ENCODE peak calls at places on chromosomes 4 and X, in eight cellular contexts. One of them, this sample, is unnamed.
A peak's percentile ranks its signal among the peaks of the same experiment; 100 is the strongest.

GRCh38 chr4:3875466-3875865 is 109.3 kb downstream of the ADRA2C start:
- DNase-seq in SK-N-SH: no peak
- DNase-seq in stimulated activated CD4-positive, alpha-beta T cell treated with anti-CD3 and anti-CD28 coated beads, Interleukin-15, amount 100 ng/mL, for 48 hours: no peak
- DNase-seq in Calu3: no peak
- DNase-seq in GM19239: no peak
- DNase-seq in endothelial cell: no peak
- DNase-seq in stimulated activated naive CD8-positive, alpha-beta T cell treated with anti-CD3 and anti-CD28 coated beads, Interleukin-15, Interleukin-2, amounts not matched to agents 100 U/mL and 50 U/mL, for 24 hours: no peak
- DNase-seq in ACHN: no peak
- DNase-seq in this sample: no peak

GRCh38 chrX:41607264-41607832 is 81.4 kb upstream of the GPR34 start:
- DNase-seq in SK-N-SH: no peak
- DNase-seq in stimulated activated CD4-positive, alpha-beta T cell treated with anti-CD3 and anti-CD28 coated beads, Interleukin-15, amount 100 ng/mL, for 48 hours: no peak
- DNase-seq in Calu3: no peak
- DNase-seq in GM19239: no peak
- DNase-seq in endothelial cell: no peak
- DNase-seq in stimulated activated naive CD8-positive, alpha-beta T cell treated with anti-CD3 and anti-CD28 coated beads, Interleukin-15, Interleukin-2, amounts not matched to agents 100 U/mL and 50 U/mL, for 24 hours: no peak
- DNase-seq in ACHN: no peak
- DNase-seq in this sample: no peak

GRCh38 chr4:99887837-99888236 is 6.4 kb downstream of the LAMTOR3 start:
- DNase-seq in SK-N-SH: no peak
- DNase-seq in stimulated activated CD4-positive, alpha-beta T cell treated with anti-CD3 and anti-CD28 coated beads, Interleukin-15, amount 100 ng/mL, for 48 hours: no peak
- DNase-seq in Calu3: no peak
- DNase-seq in GM19239: no peak
- DNase-seq in endothelial cell: no peak
- DNase-seq in stimulated activated naive CD8-positive, alpha-beta T cell treated with anti-CD3 and anti-CD28 coated beads, Interleukin-15, Interleukin-2, amounts not matched to agents 100 U/mL and 50 U/mL, for 24 hours: no peak
- DNase-seq in ACHN: no peak
- DNase-seq in this sample: no peak

GRCh38 chr4:29309050-29309449 is 1411.1 kb upstream of the PCDH7 start:
- DNase-seq in SK-N-SH: no peak
- DNase-seq in stimulated activated CD4-positive, alpha-beta T cell treated with anti-CD3 and anti-CD28 coated beads, Interleukin-15, amount 100 ng/mL, for 48 hours: no peak
- DNase-seq in Calu3: no peak
- DNase-seq in GM19239: no peak
- DNase-seq in endothelial cell: no peak
- DNase-seq in stimulated activated naive CD8-positive, alpha-beta T cell treated with anti-CD3 and anti-CD28 coated beads, Interleukin-15, Interleukin-2, amounts not matched to agents 100 U/mL and 50 U/mL, for 24 hours: no peak
- DNase-seq in ACHN: no peak
- DNase-seq in this sample: no peak

GRCh38 chr4:179415842-179416223 is 1973.6 kb upstream of the AGA start:
- DNase-seq in SK-N-SH: no peak
- DNase-seq in stimulated activated CD4-positive, alpha-beta T cell treated with anti-CD3 and anti-CD28 coated beads, Interleukin-15, amount 100 ng/mL, for 48 hours: no peak
- DNase-seq in Calu3: peak; percentile 10
- DNase-seq in GM19239: no peak
- DNase-seq in endothelial cell: no peak
- DNase-seq in stimulated activated naive CD8-positive, alpha-beta T cell treated with anti-CD3 and anti-CD28 coated beads, Interleukin-15, Interleukin-2, amounts not matched to agents 100 U/mL and 50 U/mL, for 24 hours: no peak
- DNase-seq in ACHN: no peak
- DNase-seq in this sample: no peak

GRCh38 chr4:38574559-38575333 is 89.3 kb upstream of the KLF3 start:
- DNase-seq in SK-N-SH: no peak
- DNase-seq in stimulated activated CD4-positive, alpha-beta T cell treated with anti-CD3 and anti-CD28 coated beads, Interleukin-15, amount 100 ng/mL, for 48 hours: no peak
- DNase-seq in Calu3: peak; percentile 2
- DNase-seq in GM19239: no peak
- DNase-seq in endothelial cell: no peak
- DNase-seq in stimulated activated naive CD8-positive, alpha-beta T cell treated with anti-CD3 and anti-CD28 coated beads, Interleukin-15, Interleukin-2, amounts not matched to agents 100 U/mL and 50 U/mL, for 24 hours: no peak
- DNase-seq in ACHN: peak; percentile 38
- DNase-seq in this sample: no peak

GRCh38 chrX:19193584-19193983 is 71.3 kb upstream of the ADGRG2 start:
- DNase-seq in SK-N-SH: no peak
- DNase-seq in stimulated activated CD4-positive, alpha-beta T cell treated with anti-CD3 and anti-CD28 coated beads, Interleukin-15, amount 100 ng/mL, for 48 hours: no peak
- DNase-seq in Calu3: no peak
- DNase-seq in GM19239: no peak
- DNase-seq in endothelial cell: no peak
- DNase-seq in stimulated activated naive CD8-positive, alpha-beta T cell treated with anti-CD3 and anti-CD28 coated beads, Interleukin-15, Interleukin-2, amounts not matched to agents 100 U/mL and 50 U/mL, for 24 hours: no peak
- DNase-seq in ACHN: no peak
- DNase-seq in this sample: no peak

GRCh38 chr4:172134536-172134935 is 321.3 kb downstream of the GALNTL6 start:
- DNase-seq in SK-N-SH: no peak
- DNase-seq in stimulated activated CD4-positive, alpha-beta T cell treated with anti-CD3 and anti-CD28 coated beads, Interleukin-15, amount 100 ng/mL, for 48 hours: no peak
- DNase-seq in Calu3: no peak
- DNase-seq in GM19239: no peak
- DNase-seq in endothelial cell: no peak
- DNase-seq in stimulated activated naive CD8-positive, alpha-beta T cell treated with anti-CD3 and anti-CD28 coated beads, Interleukin-15, Interleukin-2, amounts not matched to agents 100 U/mL and 50 U/mL, for 24 hours: no peak
- DNase-seq in ACHN: no peak
- DNase-seq in this sample: no peak